ENCODE peak calls at places on chromosomes 6 and 20, in six cellular contexts. One of them, this sample, is unnamed.

GRCh38 chr6:15819226-15819625 is 156.4 kb upstream of the DTNBP1 start:
- DNase-seq in Karpas-422: no peak
- DNase-seq in naive thymus-derived CD4-positive, alpha-beta T cell: no peak
- DNase-seq in foreskin fibroblast: no peak
- DNase-seq in lung: no peak
- DNase-seq in aorta: no peak
- DNase-seq in this sample: no peak

GRCh38 chr20:41177636-41178035 is 40.3 kb downstream of the PLCG1 start:
- DNase-seq in Karpas-422: no peak
- DNase-seq in naive thymus-derived CD4-positive, alpha-beta T cell: no peak
- DNase-seq in foreskin fibroblast: peak
- DNase-seq in lung: peak
- DNase-seq in aorta: peak
- DNase-seq in this sample: no peak

GRCh38 chr6:114181629-114182028 is 161.2 kb downstream of the HS3ST5 start:
- DNase-seq in Karpas-422: no peak
- DNase-seq in naive thymus-derived CD4-positive, alpha-beta T cell: no peak
- DNase-seq in foreskin fibroblast: no peak
- DNase-seq in lung: no peak
- DNase-seq in aorta: no peak
- DNase-seq in this sample: no peak

GRCh38 chr20:18267815-18268214 is 20.5 kb upstream of the ZNF133 start:
- DNase-seq in Karpas-422: no peak
- DNase-seq in naive thymus-derived CD4-positive, alpha-beta T cell: no peak
- DNase-seq in foreskin fibroblast: no peak
- DNase-seq in lung: no peak
- DNase-seq in aorta: no peak
- DNase-seq in this sample: no peak

GRCh38 chr6:168902075-168902474 is 351.6 kb downstream of the THBS2 start:
- DNase-seq in Karpas-422: no peak
- DNase-seq in naive thymus-derived CD4-positive, alpha-beta T cell: no peak
- DNase-seq in foreskin fibroblast: no peak
- DNase-seq in lung: no peak
- DNase-seq in aorta: no peak
- DNase-seq in this sample: no peak

GRCh38 chr6:113855500-113856010 is 1.6 kb upstream of the MARCKS start:
- DNase-seq in Karpas-422: no peak
- DNase-seq in naive thymus-derived CD4-positive, alpha-beta T cell: no peak
- DNase-seq in foreskin fibroblast: peak
- DNase-seq in lung: no peak
- DNase-seq in aorta: no peak
- DNase-seq in this sample: peak

GRCh38 chr6:72401865-72402264 is 220.0 kb upstream of the KCNQ5 start:
- DNase-seq in Karpas-422: no peak
- DNase-seq in naive thymus-derived CD4-positive, alpha-beta T cell: no peak
- DNase-seq in foreskin fibroblast: no peak
- DNase-seq in lung: no peak
- DNase-seq in aorta: no peak
- DNase-seq in this sample: no peak

GRCh38 chr6:110816677-110817076 is 1.4 kb upstream of the CDK19 start:
- DNase-seq in Karpas-422: no peak
- DNase-seq in naive thymus-derived CD4-positive, alpha-beta T cell: no peak
- DNase-seq in foreskin fibroblast: no peak
- DNase-seq in lung: no peak
- DNase-seq in aorta: no peak
- DNase-seq in this sample: peak

GRCh38 chr20:24963672-24964517 is 14.8 kb downstream of the CST7 start:
- DNase-seq in Karpas-422: no peak
- DNase-seq in naive thymus-derived CD4-positive, alpha-beta T cell: no peak
- DNase-seq in foreskin fibroblast: no peak
- DNase-seq in lung: no peak
- DNase-seq in aorta: no peak
- DNase-seq in this sample: no peak

GRCh38 chr6:44001318-44001868 is 125.9 kb downstream of the MRPL14 start:
- DNase-seq in Karpas-422: peak
- DNase-seq in naive thymus-derived CD4-positive, alpha-beta T cell: no peak
- DNase-seq in foreskin fibroblast: no peak
- DNase-seq in lung: peak
- DNase-seq in aorta: peak
- DNase-seq in this sample: peak

GRCh38 chr6:147774856-147775255 is 266.4 kb downstream of the SAMD5 start:
- DNase-seq in Karpas-422: no peak
- DNase-seq in naive thymus-derived CD4-positive, alpha-beta T cell: no peak
- DNase-seq in foreskin fibroblast: no peak
- DNase-seq in lung: no peak
- DNase-seq in aorta: no peak
- DNase-seq in this sample: no peak

GRCh38 chr20:49889943-49890650 is 25.2 kb downstream of the SPATA2 start:
- DNase-seq in Karpas-422: no peak
- DNase-seq in naive thymus-derived CD4-positive, alpha-beta T cell: no peak
- DNase-seq in foreskin fibroblast: no peak
- DNase-seq in lung: no peak
- DNase-seq in aorta: peak
- DNase-seq in this sample: no peak

GRCh38 chr6:142613981-142614380 is 312.2 kb downstream of the ADGRG6 start:
- DNase-seq in Karpas-422: no peak
- DNase-seq in naive thymus-derived CD4-positive, alpha-beta T cell: no peak
- DNase-seq in foreskin fibroblast: no peak
- DNase-seq in lung: no peak
- DNase-seq in aorta: no peak
- DNase-seq in this sample: no peak

GRCh38 chr6:5652738-5653137 is 354.0 kb downstream of the NRN1 start:
- DNase-seq in Karpas-422: no peak
- DNase-seq in naive thymus-derived CD4-positive, alpha-beta T cell: no peak
- DNase-seq in foreskin fibroblast: no peak
- DNase-seq in lung: no peak
- DNase-seq in aorta: no peak
- DNase-seq in this sample: no peak

GRCh38 chr20:11354841-11355240 is 562.9 kb upstream of the BTBD3 start:
- DNase-seq in Karpas-422: no peak
- DNase-seq in naive thymus-derived CD4-positive, alpha-beta T cell: no peak
- DNase-seq in foreskin fibroblast: no peak
- DNase-seq in lung: no peak
- DNase-seq in aorta: no peak
- DNase-seq in this sample: no peak

GRCh38 chr6:41518118-41518517 is 28.1 kb upstream of the FOXP4 start:
- DNase-seq in Karpas-422: no peak
- DNase-seq in naive thymus-derived CD4-positive, alpha-beta T cell: no peak
- DNase-seq in foreskin fibroblast: no peak
- DNase-seq in lung: no peak
- DNase-seq in aorta: no peak
- DNase-seq in this sample: no peak

GRCh38 chr6:169854083-169854725 is 102.8 kb downstream of the ERMARD start:
- DNase-seq in Karpas-422: no peak
- DNase-seq in naive thymus-derived CD4-positive, alpha-beta T cell: no peak
- DNase-seq in foreskin fibroblast: no peak
- DNase-seq in lung: peak
- DNase-seq in aorta: no peak
- DNase-seq in this sample: no peak

GRCh38 chr6:5567890-5568289 is 306.6 kb downstream of the FARS2 start:
- DNase-seq in Karpas-422: no peak
- DNase-seq in naive thymus-derived CD4-positive, alpha-beta T cell: no peak
- DNase-seq in foreskin fibroblast: no peak
- DNase-seq in lung: no peak
- DNase-seq in aorta: no peak
- DNase-seq in this sample: no peak

GRCh38 chr6:72826744-72827438 is 205.0 kb downstream of the KCNQ5 start:
- DNase-seq in Karpas-422: no peak
- DNase-seq in naive thymus-derived CD4-positive, alpha-beta T cell: no peak
- DNase-seq in foreskin fibroblast: peak
- DNase-seq in lung: no peak
- DNase-seq in aorta: no peak
- DNase-seq in this sample: no peak

GRCh38 chr20:10505320-10506226 is 70.5 kb downstream of the SLX4IP start:
- DNase-seq in Karpas-422: no peak
- DNase-seq in naive thymus-derived CD4-positive, alpha-beta T cell: no peak
- DNase-seq in foreskin fibroblast: peak
- DNase-seq in lung: peak
- DNase-seq in aorta: no peak
- DNase-seq in this sample: no peak

GRCh38 chr6:168865-169455 is 123.3 kb upstream of the DUSP22 start:
- DNase-seq in Karpas-422: peak
- DNase-seq in naive thymus-derived CD4-positive, alpha-beta T cell: no peak
- DNase-seq in foreskin fibroblast: peak
- DNase-seq in lung: no peak
- DNase-seq in aorta: no peak
- DNase-seq in this sample: peak

GRCh38 chr20:20552076-20552475 is 160.4 kb downstream of the RALGAPA2 start:
- DNase-seq in Karpas-422: no peak
- DNase-seq in naive thymus-derived CD4-positive, alpha-beta T cell: no peak
- DNase-seq in foreskin fibroblast: no peak
- DNase-seq in lung: no peak
- DNase-seq in aorta: no peak
- DNase-seq in this sample: no peak

GRCh38 chr6:116280161-116280959 is 630 bp upstream of the TSPYL1 start:
- DNase-seq in Karpas-422: peak
- DNase-seq in naive thymus-derived CD4-positive, alpha-beta T cell: no peak
- DNase-seq in foreskin fibroblast: no peak
- DNase-seq in lung: no peak
- DNase-seq in aorta: no peak
- DNase-seq in this sample: peak

GRCh38 chr6:157099912-157100593 is 223.3 kb downstream of the TMEM242 start:
- DNase-seq in Karpas-422: no peak
- DNase-seq in naive thymus-derived CD4-positive, alpha-beta T cell: peak
- DNase-seq in foreskin fibroblast: no peak
- DNase-seq in lung: no peak
- DNase-seq in aorta: no peak
- DNase-seq in this sample: peak

GRCh38 chr6:42012501-42013133 is 37.7 kb upstream of the TAF8 start:
- DNase-seq in Karpas-422: no peak
- DNase-seq in naive thymus-derived CD4-positive, alpha-beta T cell: no peak
- DNase-seq in foreskin fibroblast: no peak
- DNase-seq in lung: no peak
- DNase-seq in aorta: no peak
- DNase-seq in this sample: no peak

GRCh38 chr6:6661684-6662083 is 73.2 kb downstream of the LY86 start:
- DNase-seq in Karpas-422: no peak
- DNase-seq in naive thymus-derived CD4-positive, alpha-beta T cell: no peak
- DNase-seq in foreskin fibroblast: peak
- DNase-seq in lung: peak
- DNase-seq in aorta: no peak
- DNase-seq in this sample: no peak

GRCh38 chr6:143505111-143505510 is 6.4 kb downstream of the FUCA2 start:
- DNase-seq in Karpas-422: no peak
- DNase-seq in naive thymus-derived CD4-positive, alpha-beta T cell: no peak
- DNase-seq in foreskin fibroblast: no peak
- DNase-seq in lung: no peak
- DNase-seq in aorta: no peak
- DNase-seq in this sample: no peak

GRCh38 chr20:50813801-50814200 is 18.9 kb downstream of the BCAS4 start:
- DNase-seq in Karpas-422: peak
- DNase-seq in naive thymus-derived CD4-positive, alpha-beta T cell: no peak
- DNase-seq in foreskin fibroblast: no peak
- DNase-seq in lung: no peak
- DNase-seq in aorta: no peak
- DNase-seq in this sample: no peak

GRCh38 chr6:127737009-127737486 is 160.1 kb downstream of the C6orf58 start:
- DNase-seq in Karpas-422: peak
- DNase-seq in naive thymus-derived CD4-positive, alpha-beta T cell: peak
- DNase-seq in foreskin fibroblast: peak
- DNase-seq in lung: peak
- DNase-seq in aorta: no peak
- DNase-seq in this sample: peak

GRCh38 chr20:53866787-53867740 is 203.3 kb downstream of the BCAS1 start:
- DNase-seq in Karpas-422: peak
- DNase-seq in naive thymus-derived CD4-positive, alpha-beta T cell: no peak
- DNase-seq in foreskin fibroblast: no peak
- DNase-seq in lung: no peak
- DNase-seq in aorta: no peak
- DNase-seq in this sample: peak
- H3K4me3 ChIP-seq in Karpas-422: no peak
- H3K4me3 ChIP-seq in naive thymus-derived CD4-positive, alpha-beta T cell: peak
- H3K4me3 ChIP-seq in foreskin fibroblast: no peak
- H3K4me3 ChIP-seq in lung: no peak
- H3K4me3 ChIP-seq in aorta: no peak
- H3K4me3 ChIP-seq in this sample: peak

GRCh38 chr6:33072508-33073100 is 845 bp downstream of the HLA-DPA1 start:
- DNase-seq in Karpas-422: peak
- DNase-seq in naive thymus-derived CD4-positive, alpha-beta T cell: no peak
- DNase-seq in foreskin fibroblast: no peak
- DNase-seq in lung: no peak
- DNase-seq in aorta: no peak
- DNase-seq in this sample: no peak
- H3K4me3 ChIP-seq in Karpas-422: peak
- H3K4me3 ChIP-seq in naive thymus-derived CD4-positive, alpha-beta T cell: peak
- H3K4me3 ChIP-seq in foreskin fibroblast: no peak
- H3K4me3 ChIP-seq in lung: no peak
- H3K4me3 ChIP-seq in aorta: no peak
- H3K4me3 ChIP-seq in this sample: peak

GRCh38 chr6:45675634-45676033 is 297.9 kb upstream of the SUPT3H start:
- DNase-seq in Karpas-422: no peak
- DNase-seq in naive thymus-derived CD4-positive, alpha-beta T cell: no peak
- DNase-seq in foreskin fibroblast: no peak
- DNase-seq in lung: no peak
- DNase-seq in aorta: no peak
- DNase-seq in this sample: no peak
- H3K4me3 ChIP-seq in Karpas-422: no peak
- H3K4me3 ChIP-seq in naive thymus-derived CD4-positive, alpha-beta T cell: no peak
- H3K4me3 ChIP-seq in foreskin fibroblast: no peak
- H3K4me3 ChIP-seq in lung: no peak
- H3K4me3 ChIP-seq in aorta: no peak
- H3K4me3 ChIP-seq in this sample: no peak

GRCh38 chr6:3843379-3844096 is 5.6 kb upstream of the FAM50B start:
- DNase-seq in Karpas-422: no peak
- DNase-seq in naive thymus-derived CD4-positive, alpha-beta T cell: no peak
- DNase-seq in foreskin fibroblast: no peak
- DNase-seq in lung: no peak
- DNase-seq in aorta: no peak
- DNase-seq in this sample: no peak

GRCh38 chr6:3841711-3842565 is 7.2 kb upstream of the FAM50B start:
- DNase-seq in Karpas-422: no peak
- DNase-seq in naive thymus-derived CD4-positive, alpha-beta T cell: no peak
- DNase-seq in foreskin fibroblast: peak
- DNase-seq in lung: no peak
- DNase-seq in aorta: peak
- DNase-seq in this sample: no peak

GRCh38 chr6:3838992-3839867 is 9.9 kb upstream of the FAM50B start:
- DNase-seq in Karpas-422: no peak
- DNase-seq in naive thymus-derived CD4-positive, alpha-beta T cell: no peak
- DNase-seq in foreskin fibroblast: peak
- DNase-seq in lung: no peak
- DNase-seq in aorta: no peak
- DNase-seq in this sample: no peak

GRCh38 chr6:3844097-3844463 is 5.1 kb upstream of the FAM50B start:
- DNase-seq in Karpas-422: no peak
- DNase-seq in naive thymus-derived CD4-positive, alpha-beta T cell: no peak
- DNase-seq in foreskin fibroblast: no peak
- DNase-seq in lung: no peak
- DNase-seq in aorta: no peak
- DNase-seq in this sample: no peak

DNA sequence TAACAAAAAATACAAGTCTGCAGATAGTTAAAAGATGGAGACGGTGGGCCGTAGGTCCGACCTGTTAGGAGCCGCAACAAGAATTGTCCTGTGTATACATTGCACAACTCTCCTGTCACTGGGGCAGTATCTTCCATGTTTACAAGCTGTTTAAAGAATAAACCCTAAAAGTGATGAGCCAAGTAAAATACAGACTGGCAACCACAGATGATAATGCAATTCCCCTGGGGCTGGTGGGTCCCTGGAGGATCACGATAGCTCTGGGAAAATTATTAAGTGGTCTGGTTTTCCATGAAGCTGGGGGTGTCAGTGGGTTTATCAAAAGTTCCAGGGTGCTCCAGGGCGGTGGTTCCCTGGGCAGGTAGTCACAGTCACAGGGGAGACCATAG is 8.1 kb upstream of the FAM50B start:
- DNase-seq in Karpas-422: no peak
- DNase-seq in naive thymus-derived CD4-positive, alpha-beta T cell: no peak
- DNase-seq in foreskin fibroblast: no peak
- DNase-seq in lung: no peak
- DNase-seq in aorta: no peak
- DNase-seq in this sample: no peak
- H3K4me3 ChIP-seq in Karpas-422: no peak
- H3K4me3 ChIP-seq in naive thymus-derived CD4-positive, alpha-beta T cell: no peak
- H3K4me3 ChIP-seq in foreskin fibroblast: no peak
- H3K4me3 ChIP-seq in lung: no peak
- H3K4me3 ChIP-seq in aorta: no peak
- H3K4me3 ChIP-seq in this sample: no peak

This sample was measured in GM12865.